ENCODE peak calls at places on chromosome 10, in nine cellular contexts. F is SW 1271; S is BJ; H is dorsolateral prefrontal cortex; C is activated CD4-positive, alpha-beta T cell treated with anti-CD3 and anti-CD28 coated beads for 48 hours; G is naive thymus-derived CD4-positive, alpha-beta T cell; R is stimulated activated CD4-positive, alpha-beta T cell treated with anti-CD3 and anti-CD28 coated beads, Interleukin-4, amount 100 ng/mL, for 48 hours; J is NCI-H1092; P is Calu3. W is an unnamed sample.

GRCh38 chr10:114370993-114371392 is 33.3 kb downstream of the AFAP1L2 start:
- DNase-seq in P (no peak), H (no peak), C (no peak), F (no peak), J (no peak), S (no peak), G (no peak), R (no peak), W (no peak)

GRCh38 chr10:18793951-18794350 is 134.7 kb downstream of the ARL5B start:
- DNase-seq in C (no peak), J (no peak), P (no peak), R (no peak), G (no peak), F (peak), S (no peak), H (no peak), W (no peak)

GRCh38 chr10:49081532-49082275 is 33.6 kb downstream of the VSTM4 start:
- DNase-seq in R (no peak), H (no peak), C (no peak), P (no peak), J (peak), F (no peak), G (no peak), S (no peak), W (no peak)

GRCh38 chr10:22445460-22445859 is 100.2 kb downstream of the SPAG6 start:
- DNase-seq in C (no peak), H (no peak), G (no peak), F (no peak), J (no peak), P (no peak), R (no peak), S (no peak), W (no peak)

GRCh38 chr10:11045487-11045886 is 27.8 kb downstream of the CELF2 start:
- DNase-seq in C (no peak), S (no peak), G (no peak), F (no peak), H (no peak), P (no peak), R (no peak), J (no peak), W (no peak)

GRCh38 chr10:127044191-127044590 is 139.0 kb downstream of the DOCK1 start:
- DNase-seq in J (no peak), H (no peak), S (no peak), F (no peak), R (no peak), G (no peak), P (no peak), C (no peak), W (no peak)

GRCh38 chr10:43854042-43854441 is 205.4 kb upstream of the ZNF32 start:
- DNase-seq in R (no peak), C (no peak), S (peak), F (peak), P (peak), H (no peak), G (no peak), J (no peak), W (no peak)

GRCh38 chr10:17383801-17384445 is 70.5 kb downstream of the ST8SIA6 start:
- DNase-seq in C (no peak), J (no peak), F (no peak), R (no peak), S (no peak), G (no peak), P (no peak), H (no peak), W (no peak)

GRCh38 chr10:17993361-17993760 is 41.6 kb downstream of the SLC39A12 start:
- DNase-seq in G (no peak), R (no peak), J (no peak), C (no peak), F (no peak), H (no peak), S (no peak), P (no peak), W (no peak)

GRCh38 chr10:118475214-118475613 is 120.2 kb downstream of the PRLHR start:
- DNase-seq in S (no peak), J (no peak), H (no peak), P (no peak), G (no peak), C (no peak), R (no peak), F (no peak), W (no peak)

GRCh38 chr10:78771215-78771614 is 297.6 kb upstream of the ZMIZ1 start:
- DNase-seq in F (no peak), P (no peak), J (no peak), S (no peak), H (no peak), R (no peak), G (no peak), C (no peak), W (no peak)

GRCh38 chr10:120824864-120825263 is 26.3 kb upstream of the WDR11 start:
- DNase-seq in P (peak), J (no peak), H (peak), R (peak), G (no peak), C (peak), F (no peak), S (no peak), W (no peak)

GRCh38 chr10:74208081-74208480 is 57.1 kb downstream of the ADK start:
- DNase-seq in P (peak), F (no peak), J (peak), G (no peak), R (no peak), H (no peak), S (no peak), C (no peak), W (no peak)

GRCh38 chr10:123538401-123539320 is 127.5 kb upstream of the GPR26 start:
- DNase-seq in R (no peak), S (no peak), P (no peak), J (no peak), H (no peak), G (no peak), C (no peak), F (no peak), W (no peak)